ENCODE peak calls at places on chromosomes 12 and 14, in six cellular contexts. Z is fibroblast of pulmonary artery, Q is AG09309, E is HCT116, L is psoas muscle, R is tibial nerve. W is an unnamed sample.
A peak's percentile ranks its signal among the peaks of the same experiment; 100 is the strongest.

GRCh38 chr14:100336618-100337530 is 13.7 kb downstream of the SLC25A47 start:
- DNase-seq in L (no peak), Q (no peak), E (no peak), R (no peak), Z (no peak), W (no peak)

GRCh38 chr12:48601013-48601756 is 31.3 kb upstream of the LALBA start:
- DNase-seq in R (no peak), Q (no peak), Z (peak; percentile 7), E (no peak), L (no peak), W (no peak)

GRCh38 chr14:29566194-29566593 is 361.5 kb downstream of the PRKD1 start:
- DNase-seq in Q (no peak), L (no peak), E (no peak), R (no peak), Z (no peak), W (no peak)

GRCh38 chr12:121805171-121805687 is 1.4 kb downstream of the SETD1B start:
- DNase-seq in Q (no peak), R (no peak), Z (no peak), E (no peak), L (peak; percentile 17), W (no peak)

GRCh38 chr14:76267322-76268012 is 108.5 kb upstream of the ESRRB start:
- DNase-seq in R (peak; percentile 47), E (no peak), Q (no peak), L (peak; percentile 66), Z (peak; percentile 46), W (no peak)

GRCh38 chr12:52670961-52671360 is 9.2 kb downstream of the KRT1 start:
- DNase-seq in R (no peak), L (no peak), Z (no peak), Q (no peak), E (no peak), W (no peak)

GRCh38 chr14:68384881-68385280 is 408.0 kb downstream of the ZFP36L1 start:
- DNase-seq in E (no peak), Z (no peak), Q (no peak), R (no peak), L (no peak), W (no peak)

GRCh38 chr12:94550964-94551363 is 91.3 kb upstream of the CEP83 start:
- DNase-seq in Z (peak; percentile 7), E (no peak), Q (no peak), L (no peak), R (no peak), W (no peak)

GRCh38 chr12:92921877-92922276 is 7.2 kb downstream of the EEA1 start:
- DNase-seq in Q (no peak), Z (no peak), E (no peak), R (no peak), L (no peak), W (no peak)

GRCh38 chr12:121916719-121917118 is 1.7 kb upstream of the CFAP251 start:
- DNase-seq in Q (no peak), Z (peak; percentile 68), L (no peak), E (no peak), R (no peak), W (no peak)

GRCh38 chr12:15928345-15928744 is 17.2 kb downstream of the DERA start:
- DNase-seq in Z (peak; percentile 78), R (no peak), Q (peak; percentile 42), E (no peak), L (no peak), W (no peak)

GRCh38 chr14:100902792-100903191 is 730 bp downstream of the RTL1 start:
- DNase-seq in E (no peak), Z (no peak), Q (no peak), R (no peak), L (no peak), W (no peak)

DNA sequence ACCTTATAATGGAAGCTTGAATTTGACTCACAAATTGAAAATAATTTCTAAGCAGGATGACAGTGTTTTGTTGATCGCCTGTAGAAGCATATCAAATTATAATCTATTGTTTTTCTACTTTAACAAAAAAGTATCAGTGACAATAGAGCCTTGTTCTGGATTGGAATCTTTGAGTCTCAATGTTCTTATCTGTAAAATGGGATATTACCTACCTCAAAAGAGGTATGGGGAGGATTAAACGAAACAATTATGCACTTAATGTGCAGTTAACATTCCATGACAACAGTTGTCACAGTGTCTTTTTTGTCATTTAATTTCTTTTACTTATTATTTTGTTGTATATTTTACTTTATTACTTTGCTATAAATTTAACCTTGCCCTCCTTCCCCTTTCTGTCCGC is 1.1 kb downstream of the RTRAF start:
- DNase-seq in E (no peak), Q (no peak), R (no peak), Z (no peak), L (no peak), W (no peak)
- H3K4me3 ChIP-seq in E (peak overlapping the region; percentile 95), Q (peak overlapping the region; percentile 93), R (peak overlapping the region; percentile 76), Z (peak overlapping the region; percentile 93), L (peak overlapping the region; percentile 93), W (peak overlapping the region; percentile 80)

DNA sequence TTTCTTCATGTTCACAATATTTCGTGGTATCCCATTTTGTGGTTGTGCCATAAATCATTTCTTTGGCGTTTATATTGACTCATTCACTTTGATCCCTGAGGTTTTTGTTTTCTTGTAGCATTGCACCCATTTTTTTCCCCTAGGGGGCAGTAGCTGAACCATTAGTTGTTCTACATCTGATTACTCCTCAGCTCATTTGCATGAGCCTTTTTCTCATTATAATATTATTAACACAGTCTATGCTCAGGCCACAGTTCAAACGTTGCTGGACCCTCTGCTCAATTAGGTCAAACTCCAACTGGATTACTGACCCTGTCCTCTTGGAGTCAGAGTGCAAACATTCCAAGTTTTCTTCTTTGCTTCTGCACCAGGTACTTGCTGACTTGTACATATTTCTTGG is 475.4 kb upstream of the SEL1L start:
- DNase-seq in L (no peak), Z (no peak), R (no peak), Q (no peak), E (no peak), W (no peak)
- TF ChIP-seq CTCF in L (no peak), Z (no peak), R (peak; percentile 9), Q (no peak), E (no peak), W (no peak)

GRCh38 chr12:65725376-65725775 is 98.9 kb upstream of the HMGA2 start:
- DNase-seq in Z (no peak), E (peak; percentile 74), R (no peak), Q (no peak), L (no peak), W (no peak)
- H3K4me3 ChIP-seq in Z (no peak overlapping the region), E (peak overlapping the region; percentile 7), R (no peak overlapping the region), Q (no peak overlapping the region), L (no peak overlapping the region), W (no peak overlapping the region)

GRCh38 chr14:87615822-87616679 is 376.9 kb downstream of the GALC start:
- DNase-seq in L (peak; percentile 21), Z (peak; percentile 45), R (peak; percentile 14), E (peak; percentile 0), Q (no peak), W (peak; percentile 2)
- TF ChIP-seq CTCF in L (peak; percentile 59), Z (peak; percentile 64), R (peak; percentile 45), E (peak; percentile 52), Q (peak; percentile 56), W (peak; percentile 74)

GRCh38 chr12:98697209-98697608 is 52.1 kb downstream of the APAF1 start:
- DNase-seq in L (no peak), E (no peak), Z (no peak), Q (no peak), R (no peak), W (no peak)

GRCh38 chr12:98698603-98699463 is 53.7 kb downstream of the APAF1 start:
- DNase-seq in Q (peak; percentile 37), R (peak; percentile 19), E (peak; percentile 31), Z (peak; percentile 80), L (peak; percentile 39), W (no peak)

GRCh38 chr12:98696036-98696646 is 51.1 kb downstream of the APAF1 start:
- DNase-seq in R (no peak), Q (no peak), Z (no peak), E (no peak), L (no peak), W (no peak)

GRCh38 chr12:98699568-98699967 is 54.5 kb downstream of the APAF1 start:
- DNase-seq in R (no peak), Z (peak; percentile 92), Q (no peak), L (no peak), E (no peak), W (no peak)

DNA sequence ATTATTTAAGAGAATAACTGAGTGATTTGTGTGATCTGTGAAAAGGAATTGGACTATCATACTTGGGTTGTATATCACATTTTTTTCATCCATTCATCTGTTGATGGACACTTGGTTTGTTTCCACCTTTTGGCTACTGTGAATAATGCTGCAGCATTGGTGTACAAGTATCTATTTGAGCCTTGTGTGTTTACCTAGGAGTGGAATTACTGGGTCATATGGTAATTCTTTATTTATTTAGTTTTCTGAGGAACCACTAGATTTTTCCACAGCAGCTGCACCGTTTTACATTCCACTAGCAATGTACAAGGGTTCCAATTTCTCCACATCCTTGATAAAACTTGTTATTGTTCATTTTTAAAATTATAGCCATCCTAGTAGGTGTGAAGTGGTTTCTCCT is 56.1 kb downstream of the APAF1 start:
- DNase-seq in Q (no peak), L (no peak), R (no peak), Z (no peak), E (no peak), W (no peak)
- H3K4me3 ChIP-seq in Q (no peak overlapping the region), L (no peak overlapping the region), R (no peak overlapping the region), Z (no peak overlapping the region), E (no peak overlapping the region), W (no peak overlapping the region)

DNA sequence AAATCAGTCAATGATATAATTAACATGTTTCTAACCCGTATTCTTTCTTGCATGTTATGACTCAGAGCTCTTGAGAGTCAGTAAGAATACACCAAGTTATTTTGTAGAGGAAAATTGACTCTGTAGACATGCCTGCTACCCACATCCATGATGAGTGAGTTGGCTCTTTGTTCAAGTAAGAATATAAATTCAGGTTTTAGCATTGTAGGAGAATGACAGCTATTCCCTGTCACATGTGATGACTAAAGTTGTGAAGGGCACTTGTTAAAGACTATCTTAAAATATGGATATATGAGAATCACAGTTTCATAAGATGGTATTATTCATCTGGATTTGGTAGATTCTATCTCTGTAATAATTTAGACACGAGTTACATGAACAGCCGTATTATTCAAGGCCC is 209.1 kb downstream of the CCDC59 start:
- DNase-seq in Z (no peak), R (no peak), L (no peak), Q (no peak), E (no peak), W (no peak)
- TF ChIP-seq CTCF in Z (no peak), R (no peak), L (no peak), Q (no peak), E (no peak), W (no peak)

GRCh38 chr12:120390540-120391120 is 21.7 kb upstream of the MSI1 start:
- DNase-seq in R (no peak), E (no peak), Q (no peak), Z (no peak), L (no peak), W (no peak)

GRCh38 chr12:120394483-120395367 is 25.8 kb upstream of the MSI1 start:
- DNase-seq in R (no peak), E (no peak), L (no peak), Z (no peak), Q (no peak), W (no peak)

DNA sequence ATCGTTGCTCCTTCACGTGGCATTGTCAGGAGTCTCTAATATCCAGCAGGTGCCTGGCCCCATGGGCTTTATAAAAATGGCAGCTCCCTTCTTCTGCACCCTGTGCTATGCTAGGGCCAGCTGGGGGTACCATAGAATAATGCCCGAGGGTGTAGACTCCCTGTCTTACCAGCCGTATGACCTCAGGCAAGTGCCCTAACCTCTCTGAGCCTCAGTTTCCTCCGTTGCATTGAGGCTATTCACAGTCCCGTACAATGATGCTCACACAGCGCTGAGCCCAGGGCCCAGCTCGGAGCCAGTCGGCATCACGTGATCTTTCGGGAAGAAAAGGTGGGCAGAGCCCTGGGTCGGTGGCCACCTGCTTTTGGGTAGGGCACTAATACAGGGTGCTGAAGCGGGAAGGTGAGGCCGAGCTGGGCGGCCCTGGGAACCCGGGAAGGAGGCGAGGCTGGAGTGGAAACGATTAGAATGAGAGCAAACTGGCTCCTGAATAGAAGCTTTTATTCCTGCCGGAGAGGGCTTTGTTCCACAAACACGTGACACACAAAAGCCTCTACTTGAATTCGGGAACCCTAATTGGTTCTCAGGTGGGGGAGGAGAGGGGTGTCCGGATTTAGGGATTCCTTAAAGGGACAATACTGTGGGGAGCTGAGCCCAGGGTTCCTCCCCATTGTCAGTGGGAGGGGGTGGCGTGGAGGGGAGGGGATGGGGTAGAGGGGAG is 19.9 kb upstream of the MSI1 start:
- DNase-seq in E (no peak), Q (no peak), L (no peak), Z (no peak), R (no peak), W (no peak)
- H3K4me3 ChIP-seq in E (no peak overlapping the region), Q (no peak overlapping the region), L (no peak overlapping the region), Z (no peak overlapping the region), R (peak overlapping the region; percentile 21), W (peak overlapping the region; percentile 2)

W was measured in retinal pigment epithelial cell.